ENCODE peak calls at places on chromosomes 1 and 21, in six cellular contexts. L is adipocyte; W is CD8-positive, alpha-beta T cell; I is CD8-positive, alpha-beta memory T cell; E is Panc1; X is PC-9. G is an unnamed sample. For H3K4me1 and H3K9me3, the result is how much of the 10 kb centered on the place peaks cover.

GRCh38 chr1:230073371-230074035 is 6.5 kb downstream of the GALNT2 start:
- DNase-seq in L (peak), W (no peak), X (peak), E (no peak), I (no peak), G (no peak)

GRCh38 chr1:159854101-159854692 is 8.3 kb downstream of the VSIG8 start:
- DNase-seq in I (no peak), W (no peak), E (no peak), X (peak), L (peak), G (no peak)

GRCh38 chr1:92538048-92538412 is 51.3 kb upstream of the GFI1 start:
- DNase-seq in L (no peak), I (no peak), X (no peak), E (no peak), W (no peak), G (peak)

GRCh38 chr1:245263701-245264100 is 108.9 kb downstream of the KIF26B start:
- DNase-seq in I (no peak), L (peak), E (no peak), X (no peak), W (no peak), G (no peak)

GRCh38 chr1:6287431-6287886 is 26.6 kb upstream of the GPR153 start:
- DNase-seq in I (no peak), E (no peak), L (peak), X (no peak), W (no peak), G (no peak)

GRCh38 chr1:180560200-180560867 is 1.6 kb downstream of the OVAAL start:
- DNase-seq in W (no peak), L (peak), X (no peak), E (no peak), I (no peak), G (no peak)

GRCh38 chr21:37862536-37862935 is 53.7 kb downstream of the KCNJ6 start:
- DNase-seq in L (peak), X (no peak), W (no peak), E (no peak), I (no peak), G (no peak)

GRCh38 chr1:154843913-154844681 is 26.0 kb downstream of the KCNN3 start:
- DNase-seq in L (no peak), I (no peak), E (no peak), W (no peak), X (peak), G (no peak)

GRCh38 chr1:100292711-100293110 is 26.7 kb downstream of the RTCA start:
- DNase-seq in L (no peak), I (no peak), E (no peak), X (no peak), W (no peak), G (no peak)

GRCh38 chr1:198199105-198199504 is 42.3 kb downstream of the NEK7 start:
- DNase-seq in X (no peak), I (no peak), E (no peak), W (no peak), L (no peak), G (no peak)

GRCh38 chr21:33265664-33266049 is 510 bp upstream of the IL10RB start:
- DNase-seq in W (peak), E (no peak), I (no peak), X (peak), L (no peak), G (peak)

GRCh38 chr1:24189528-24189927 is 2.4 kb upstream of the IFNLR1 start:
- DNase-seq in W (peak), I (no peak), L (no peak), X (no peak), E (no peak), G (no peak)

GRCh38 chr21:31520506-31521163 is 138.9 kb upstream of the SOD1 start:
- DNase-seq in X (no peak), E (no peak), I (no peak), L (peak), W (no peak), G (no peak)

GRCh38 chr1:170657275-170657853 is 6.6 kb upstream of the PRRX1 start:
- DNase-seq in L (no peak), W (no peak), X (no peak), E (no peak), I (no peak), G (no peak)

GRCh38 chr1:27656157-27656893 is 15.7 kb downstream of the IFI6 start:
- DNase-seq in X (no peak), I (no peak), E (no peak), W (no peak), L (peak), G (no peak)

GRCh38 chr1:154791292-154792278 is 78.5 kb downstream of the KCNN3 start:
- DNase-seq in I (peak), E (no peak), W (peak), X (no peak), L (peak), G (peak)

GRCh38 chr1:108897865-108898720 is 21.3 kb downstream of the GPSM2 start:
- DNase-seq in X (peak), I (no peak), L (peak), W (no peak), E (no peak), G (peak)

GRCh38 chr1:106492876-106493275 is 563.6 kb upstream of the PRMT6 start:
- DNase-seq in I (no peak), L (no peak), X (no peak), E (no peak), W (no peak), G (no peak)

GRCh38 chr1:155950829-155951228 is 9.4 kb downstream of the RXFP4 start:
- DNase-seq in I (no peak), W (peak), X (no peak), L (no peak), E (no peak), G (no peak)

GRCh38 chr1:31705080-31705866 is 1.5 kb upstream of the COL16A1 start:
- DNase-seq in E (no peak), L (peak), W (peak), I (peak), X (no peak), G (no peak)

GRCh38 chr1:185200889-185201288 is 43.9 kb downstream of the SWT1 start:
- DNase-seq in I (no peak), L (no peak), W (no peak), E (no peak), X (no peak), G (no peak)

GRCh38 chr1:173628888-173629287 is 6.2 kb upstream of the TEX50 start:
- DNase-seq in L (no peak), E (no peak), X (no peak), W (no peak), I (no peak), G (no peak)

GRCh38 chr1:184223216-184223615 is 163.6 kb upstream of the C1orf21 start:
- DNase-seq in L (no peak), E (no peak), W (no peak), I (peak), X (no peak), G (no peak)

GRCh38 chr1:17196496-17197180 is 8.3 kb upstream of the PADI1 start:
- DNase-seq in E (no peak), X (no peak), L (no peak), W (no peak), I (no peak), G (peak)

GRCh38 chr1:212124891-212125582 is 89.5 kb downstream of the DTL start:
- DNase-seq in L (no peak), W (no peak), X (no peak), I (no peak), E (no peak), G (no peak)

GRCh38 chr1:212179394-212180076 is 105.7 kb upstream of the PPP2R5A start:
- DNase-seq in I (no peak), W (no peak), L (peak), X (peak), E (peak), G (no peak)

GRCh38 chr1:39485046-39485803 is 6.2 kb upstream of the BMP8A start:
- DNase-seq in I (no peak), W (no peak), E (no peak), L (no peak), X (no peak), G (no peak)

GRCh38 chr1:149849246-149849946 is 50.0 kb upstream of the BOLA1 start:
- DNase-seq in X (no peak), W (no peak), L (peak), I (no peak), E (no peak), G (no peak)

GRCh38 chr1:48940946-48941732 is 164.4 kb upstream of the BEND5 start:
- DNase-seq in W (no peak), E (no peak), I (no peak), L (no peak), X (no peak), G (no peak)

GRCh38 chr21:37463083-37463780 is 96.7 kb downstream of the DYRK1A start:
- DNase-seq in L (peak), E (peak), X (peak), I (no peak), W (no peak), G (no peak)

GRCh38 chr21:34642211-34643075 is 26.4 kb upstream of the CLIC6 start:
- DNase-seq in L (no peak), E (no peak), X (no peak), W (no peak), I (no peak), G (no peak)

GRCh38 chr1:179824265-179824664 is 53.3 kb downstream of the TOR1AIP2 start:
- DNase-seq in X (no peak), I (no peak), E (no peak), L (no peak), W (no peak), G (no peak)

GRCh38 chr1:24605534-24606295 is 37.4 kb upstream of the SRRM1 start:
- DNase-seq in E (no peak), W (no peak), I (no peak), X (no peak), L (no peak), G (no peak)

DNA sequence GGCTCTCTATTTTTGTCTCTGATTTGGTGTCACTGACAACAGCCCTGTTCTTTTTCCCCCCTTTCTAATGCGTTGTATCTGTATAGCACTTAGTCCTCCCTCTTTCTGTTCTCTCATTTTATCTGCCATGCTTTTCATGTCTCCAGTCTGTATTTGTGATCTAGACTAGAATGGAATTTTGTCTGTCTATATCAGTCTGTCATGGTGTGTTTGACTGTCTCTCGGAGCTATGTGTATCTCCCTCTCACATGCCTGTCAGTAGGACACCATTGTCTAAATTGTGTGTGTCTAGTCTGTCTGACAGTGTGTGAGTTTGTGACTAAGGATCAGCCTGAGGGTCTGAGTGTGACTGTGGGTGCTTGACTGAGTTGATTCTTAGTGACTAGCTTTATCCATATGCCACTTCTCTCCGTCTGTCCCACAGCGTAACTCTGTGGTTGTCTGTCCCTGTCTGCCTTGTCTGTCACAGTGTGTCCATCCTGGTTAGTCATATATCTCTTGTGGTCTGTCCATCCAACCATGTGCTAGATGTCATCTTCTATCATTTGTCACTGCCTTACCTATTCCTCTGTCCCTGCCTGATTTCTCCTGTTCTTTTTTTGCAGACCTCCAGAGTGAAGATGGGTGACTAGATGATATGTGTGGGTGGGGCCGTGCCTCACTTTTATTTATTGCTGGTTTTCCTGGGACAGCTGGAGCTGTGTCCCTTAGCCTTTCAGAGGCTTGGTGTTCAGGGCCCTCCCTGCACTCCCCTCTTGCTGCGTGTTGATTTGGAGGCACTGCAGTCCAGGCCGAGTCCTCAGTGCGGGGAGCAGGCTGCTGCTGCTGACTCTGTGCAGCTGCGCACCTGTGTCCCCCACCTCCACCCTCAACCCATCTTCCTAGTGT is 1.4 kb upstream of the B4GALT2 start:
- DNase-seq in L (no peak), X (no peak), E (no peak), I (no peak), W (no peak), G (no peak)
- H3K4me1 ChIP-seq in L (under half), X (half or more), E (under half), I (under half), W (under half), G (under half)

DNA sequence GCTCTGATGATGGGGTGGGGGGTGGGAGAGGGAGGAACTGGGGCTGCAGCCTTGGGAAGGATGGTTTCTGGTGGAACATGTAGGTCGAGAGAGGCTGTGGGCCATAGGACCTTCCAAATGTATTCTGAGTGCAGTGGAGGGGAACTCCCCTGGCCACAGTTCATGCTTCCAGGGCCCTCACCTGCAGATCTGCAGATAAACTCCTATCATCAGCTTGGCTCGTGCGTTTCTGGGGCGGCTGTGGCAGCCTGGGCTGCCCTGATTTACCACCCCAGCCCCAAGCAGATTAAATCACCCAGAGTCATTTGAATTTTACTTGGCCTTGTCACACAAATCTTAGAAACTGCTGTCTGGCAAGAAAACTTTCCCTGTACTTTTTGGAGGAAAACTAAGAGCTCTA is 60.1 kb upstream of the POU3F1 start:
- DNase-seq in I (no peak), X (no peak), E (no peak), L (no peak), W (no peak), G (no peak)
- H3K9me3 ChIP-seq in I (under half), X (under half), E (under half), L (under half), W (under half), G (under half)

DNA sequence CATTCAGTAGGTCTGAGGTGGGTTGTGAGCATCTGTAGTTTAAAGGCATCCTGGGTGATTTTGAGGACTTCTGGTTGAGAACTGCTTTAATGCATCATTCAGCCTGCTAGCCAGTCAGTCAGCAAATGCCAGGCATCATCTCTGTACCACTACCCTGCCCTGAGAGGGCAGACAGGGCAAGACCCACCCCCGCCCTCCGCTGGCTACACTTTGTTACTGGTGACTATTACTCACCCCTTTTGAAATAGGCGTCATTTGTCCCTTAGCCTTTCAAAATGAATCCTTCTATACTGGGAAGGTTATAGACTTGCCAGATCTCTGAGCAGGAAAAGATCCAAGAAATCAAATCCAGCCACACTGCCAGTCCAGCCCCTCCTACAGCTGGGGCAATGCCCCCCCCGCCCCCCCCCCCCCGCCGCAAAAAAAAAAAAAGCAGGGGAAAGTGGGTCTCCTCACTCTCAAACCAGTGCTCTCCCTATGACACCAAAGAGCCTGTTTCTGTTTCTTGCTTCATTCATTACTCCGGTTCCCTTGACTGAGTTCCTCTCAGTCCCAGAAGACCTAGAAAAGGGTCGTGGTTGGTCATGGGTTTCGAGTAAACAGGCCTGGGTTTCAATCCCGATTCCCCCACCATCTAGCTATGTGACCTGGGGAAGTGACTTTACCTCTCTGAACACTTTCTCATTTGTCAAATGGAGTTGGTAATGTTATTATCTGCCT is 4.4 kb downstream of the SELENON start:
- DNase-seq in W (no peak), L (no peak), X (no peak), I (peak), E (no peak), G (no peak)
- H3K4me1 ChIP-seq in W (under half), L (under half), X (under half), I (under half), E (under half), G (under half)

DNA sequence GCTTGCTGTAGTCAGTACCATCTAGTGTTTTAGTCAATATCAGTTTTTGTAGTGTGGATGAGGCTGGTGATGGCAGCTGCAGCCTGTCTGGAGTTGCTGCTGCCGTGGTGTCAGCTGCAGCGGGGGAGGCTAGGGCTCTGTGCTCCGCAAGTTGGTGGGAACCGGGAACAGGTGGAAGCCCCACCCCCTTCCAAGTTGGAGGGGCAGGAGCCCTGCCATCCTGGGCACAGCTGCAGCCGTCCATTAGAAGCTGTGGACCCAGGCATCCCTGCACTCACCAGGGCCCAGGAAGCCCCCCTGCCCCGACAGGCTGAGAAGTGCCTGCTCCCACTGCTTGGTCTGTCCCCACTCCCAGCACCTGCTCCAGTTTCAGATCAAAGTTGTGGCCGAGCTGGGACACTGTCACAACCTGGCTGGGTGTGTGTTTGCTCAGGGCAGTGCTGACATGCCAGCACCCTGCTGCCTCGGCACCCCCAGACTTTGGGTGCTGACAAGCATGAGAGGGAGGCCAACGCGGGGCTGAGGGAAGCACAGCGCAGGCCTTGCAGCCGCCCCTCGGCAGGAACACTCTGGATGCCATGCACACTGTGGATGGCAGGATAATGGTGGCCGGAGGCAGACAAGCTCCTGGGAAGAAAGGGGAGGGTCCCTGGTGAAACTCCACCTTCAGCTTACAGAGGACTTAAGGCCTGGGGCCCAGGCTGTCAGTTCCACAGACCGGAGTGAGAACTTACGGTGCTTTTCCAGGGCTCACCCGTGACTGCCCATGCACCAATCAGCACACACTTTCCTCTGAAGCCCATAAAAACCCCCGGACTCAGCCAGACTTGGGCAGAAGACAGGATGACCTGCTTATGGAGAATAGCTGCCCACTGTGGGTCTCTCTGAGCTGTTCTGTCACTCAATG is 86.9 kb downstream of the ADARB1 start:
- DNase-seq in E (no peak), X (no peak), I (no peak), L (no peak), W (no peak), G (no peak)
- H3K9me3 ChIP-seq in E (under half), X (under half), I (under half), L (under half), W (under half), G (under half)

DNA sequence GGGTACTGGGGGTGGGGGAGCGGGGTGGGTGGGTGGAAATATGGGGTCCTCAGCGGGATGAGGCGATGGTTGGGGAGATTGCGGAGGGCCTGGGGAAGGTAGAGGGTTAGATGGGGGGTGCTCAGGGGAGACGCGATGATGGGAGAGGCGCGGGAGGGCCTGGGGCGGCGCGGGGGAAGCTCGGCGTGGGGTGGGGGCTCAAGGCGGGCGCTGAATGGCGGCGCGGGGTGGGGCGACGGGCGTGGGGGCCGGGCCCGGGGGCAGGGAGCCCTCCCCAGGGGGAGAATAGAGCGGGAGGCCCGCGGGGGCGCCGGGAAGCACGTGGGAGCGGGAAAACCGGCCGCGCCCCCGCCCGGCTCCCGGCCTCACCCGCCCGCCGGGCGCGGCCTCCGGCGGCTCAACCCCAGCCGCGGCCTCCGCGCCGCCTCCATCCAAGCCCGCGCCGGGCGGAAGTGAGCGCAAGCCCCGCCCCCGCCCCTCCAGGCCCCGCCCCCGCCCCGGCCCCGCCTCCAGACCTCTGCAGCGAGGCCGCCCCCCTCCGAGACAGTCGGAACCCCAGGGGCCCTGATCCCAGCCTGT is at the start of gene FAAP20:
- DNase-seq in X (no peak), E (no peak), W (no peak), I (no peak), L (peak), G (no peak)
- H3K4me1 ChIP-seq in X (under half), E (under half), W (under half), I (under half), L (under half), G (under half)

GRCh38 chr1:248361111-248361715 is at the start of gene OR2T4:
- DNase-seq in I (no peak), W (no peak), X (no peak), E (no peak), L (no peak), G (no peak)
- H3K9me3 ChIP-seq in I (under half), W (under half), X (under half), E (under half), L (under half), G (under half)

G was measured in naive thymus-derived CD4-positive, alpha-beta T cell.